ENCODE peak calls at places on chromosomes 12 and 14, in ten cellular contexts. N, P, A, C, D, L, H, O, I and Z are unnamed samples.

GRCh38 chr12:79414252-79414651 is 276.5 kb downstream of the PAWR start:
- DNase-seq in N (no peak), P (no peak), A (no peak), C (no peak), D (no peak), L (no peak), H (no peak), O (no peak), I (no peak), Z (peak)

GRCh38 chr14:28299227-28299626 is 467.4 kb upstream of the FOXG1 start:
- DNase-seq in N (no peak), P (no peak), A (no peak), C (no peak), D (no peak), L (no peak), H (no peak), O (no peak), I (no peak), Z (no peak)

GRCh38 chr12:19894049-19894448 is 454.8 kb downstream of the AEBP2 start:
- DNase-seq in N (no peak), P (no peak), A (peak), C (no peak), D (no peak), L (no peak), H (no peak), O (peak), I (no peak), Z (no peak)

GRCh38 chr12:97757431-97758091 is 295.0 kb downstream of the RMST start:
- DNase-seq in N (peak), P (no peak), A (no peak), C (no peak), D (no peak), L (no peak), H (no peak), O (peak), I (no peak), Z (no peak)

GRCh38 chr14:65303185-65303901 is 109.2 kb upstream of the FUT8 start:
- DNase-seq in N (no peak), P (no peak), A (peak), C (no peak), D (peak), L (no peak), H (no peak), O (peak), I (peak), Z (no peak)

GRCh38 chr14:61511558-61511924 is 183.8 kb upstream of the HIF1A start:
- DNase-seq in N (no peak), P (peak), A (no peak), C (no peak), D (no peak), L (no peak), H (peak), O (no peak), I (no peak), Z (peak)

GRCh38 chr12:23083267-23083666 is 458.3 kb downstream of the ETNK1 start:
- DNase-seq in N (no peak), P (no peak), A (peak), C (no peak), D (no peak), L (no peak), H (no peak), O (peak), I (no peak), Z (no peak)

GRCh38 chr12:57726884-57727757 is 11.4 kb downstream of the AGAP2 start:
- DNase-seq in N (no peak), P (no peak), A (no peak), C (no peak), D (peak), L (no peak), H (no peak), O (peak), I (peak), Z (no peak)

GRCh38 chr12:80877706-80878384 is 59.9 kb downstream of the LIN7A start:
- DNase-seq in N (no peak), P (no peak), A (no peak), C (no peak), D (no peak), L (no peak), H (no peak), O (peak), I (no peak), Z (no peak)